ENCODE peak calls at places on chromosomes 4 and X, in seven cellular contexts. E, N, I, X, M, P and S are unnamed samples.

GRCh38 chr4:7240341-7240740 is 48.0 kb downstream of the SORCS2 start:
- DNase-seq in X (no peak), M (no peak), E (no peak), N (no peak), I (no peak), P (no peak), S (no peak)

GRCh38 chr4:113086172-113086695 is 36.8 kb downstream of the ANK2 start:
- DNase-seq in X (no peak), I (no peak), E (no peak), N (no peak), P (no peak), M (no peak), S (no peak)

GRCh38 chrX:120358687-120359086 is 3.2 kb upstream of the ATP1B4 start:
- DNase-seq in P (no peak), N (no peak), X (no peak), I (no peak), E (no peak), M (peak; percentile 88), S (no peak)

GRCh38 chr4:114558446-114559020 is 40.1 kb upstream of the UGT8 start:
- DNase-seq in X (no peak), I (no peak), M (no peak), N (no peak), P (no peak), E (no peak), S (no peak)

GRCh38 chrX:15985937-15986336 is 131.3 kb upstream of the AP1S2 start:
- DNase-seq in P (no peak), I (no peak), N (no peak), E (no peak), M (no peak), X (no peak), S (no peak)

GRCh38 chr4:600850-601515 is 24.4 kb upstream of the PDE6B start:
- DNase-seq in X (no peak), P (no peak), M (peak; percentile 54), I (no peak), N (no peak), E (no peak), S (no peak)

GRCh38 chr4:5399790-5400421 is 308.5 kb downstream of the EVC2 start:
- DNase-seq in X (no peak), I (no peak), E (no peak), P (peak; percentile 78), M (peak; percentile 59), N (no peak), S (no peak)

GRCh38 chr4:55554453-55555030 is 7.8 kb upstream of the CLOCK start:
- DNase-seq in M (peak; percentile 75), I (peak; percentile 46), X (no peak), P (no peak), E (peak; percentile 34), N (no peak), S (no peak)

GRCh38 chrX:150446995-150447394 is 83.9 kb downstream of the MAMLD1 start:
- DNase-seq in N (no peak), E (no peak), I (no peak), M (no peak), X (no peak), P (no peak), S (no peak)

GRCh38 chr4:165982934-165983333 is 109.9 kb downstream of the TLL1 start:
- DNase-seq in X (no peak), E (no peak), P (no peak), I (no peak), M (no peak), N (no peak), S (no peak)

GRCh38 chr4:123351713-123352112 is 44.9 kb upstream of the SPRY1 start:
- DNase-seq in I (no peak), X (peak; percentile 60), E (no peak), P (no peak), N (no peak), M (no peak), S (peak; percentile 15)

GRCh38 chr4:97153042-97153441 is 990.2 kb downstream of the STPG2 start:
- DNase-seq in M (no peak), I (no peak), X (no peak), N (no peak), E (no peak), P (no peak), S (no peak)

GRCh38 chr4:6106156-6106555 is 87.9 kb upstream of the C4orf50 start:
- DNase-seq in E (no peak), N (no peak), M (no peak), P (no peak), X (no peak), I (no peak), S (no peak)

GRCh38 chr4:79042079-79042674 is 102.9 kb upstream of the PAQR3 start:
- DNase-seq in P (no peak), I (no peak), M (peak; percentile 57), N (peak; percentile 31), X (no peak), E (no peak), S (no peak)

GRCh38 chr4:86587016-86587713 is 7.0 kb upstream of the PTPN13 start:
- DNase-seq in M (no peak), N (peak; percentile 52), I (no peak), E (no peak), P (no peak), X (no peak), S (no peak)

GRCh38 chr4:184255361-184255760 is 37.7 kb upstream of the ENPP6 start:
- DNase-seq in I (no peak), M (no peak), E (no peak), P (no peak), N (no peak), X (no peak), S (no peak)

GRCh38 chr4:147526272-147526654 is 45.4 kb downstream of the EDNRA start:
- DNase-seq in M (no peak), E (no peak), X (no peak), N (no peak), P (peak; percentile 74), I (no peak), S (no peak)

GRCh38 chr4:5678977-5679376 is 29.4 kb downstream of the EVC2 start:
- DNase-seq in E (no peak), M (peak; percentile 28), P (no peak), N (no peak), X (no peak), I (no peak), S (no peak)

GRCh38 chrX:20015945-20016617 is 25.2 kb upstream of the BCLAF3 start:
- DNase-seq in E (no peak), M (peak; percentile 28), I (no peak), N (no peak), X (no peak), P (no peak), S (no peak)

GRCh38 chrX:18985186-18985435 is 1.2 kb upstream of the PHKA2 start:
- DNase-seq in N (no peak), I (no peak), P (no peak), M (no peak), X (no peak), E (no peak), S (no peak)

GRCh38 chr4:153589703-153590595 is 94.1 kb upstream of the TLR2 start:
- DNase-seq in N (no peak), E (no peak), P (no peak), X (no peak), M (no peak), I (no peak), S (no peak)

GRCh38 chr4:181108237-181108636 is 1135.0 kb upstream of the TENM3 start:
- DNase-seq in N (no peak), M (no peak), X (no peak), P (peak; percentile 42), E (no peak), I (no peak), S (no peak)

GRCh38 chrX:9456250-9457074 is 8.4 kb upstream of the TBL1X start:
- DNase-seq in I (peak; percentile 87), M (no peak), E (peak; percentile 81), N (no peak), P (no peak), X (no peak), S (no peak)

GRCh38 chrX:153649178-153649914 is 2.3 kb downstream of the DUSP9 start:
- DNase-seq in E (peak; percentile 34), M (peak; percentile 37), X (peak; percentile 69), I (no peak), N (no peak), P (peak; percentile 86), S (no peak)

GRCh38 chrX:12979630-12980015 is 4.7 kb downstream of the TMSB4X start:
- DNase-seq in N (no peak), I (no peak), P (no peak), X (no peak), E (no peak), M (peak; percentile 12), S (no peak)

GRCh38 chr4:53315300-53315699 is 50.6 kb downstream of the SCFD2 start:
- DNase-seq in P (peak; percentile 44), X (no peak), I (no peak), E (no peak), M (no peak), N (no peak), S (no peak)

GRCh38 chrX:49101629-49101984 is 21.9 kb upstream of the WDR45 start:
- DNase-seq in E (no peak), P (peak; percentile 67), X (no peak), N (no peak), M (no peak), I (no peak), S (no peak)
- H3K4me3 ChIP-seq in E (peak overlapping the region; percentile 78), P (peak overlapping the region; percentile 82), X (peak overlapping the region; percentile 41), N (peak overlapping the region; percentile 42), M (peak overlapping the region; percentile 82), I (peak overlapping the region; percentile 82), S (peak overlapping the region; percentile 78)

GRCh38 chrX:102835504-102836146 is 101.4 kb upstream of the RAB40AL start:
- DNase-seq in I (peak; percentile 11), E (no peak), N (no peak), P (peak; percentile 76), M (peak; percentile 52), X (no peak), S (no peak)
- H3K4me3 ChIP-seq in I (no peak overlapping the region), E (no peak overlapping the region), N (no peak overlapping the region), P (no peak overlapping the region), M (no peak overlapping the region), X (no peak overlapping the region), S (no peak overlapping the region)

GRCh38 chr4:1730532-1731135 is 9.3 kb downstream of the TACC3 start:
- DNase-seq in M (no peak), E (no peak), X (no peak), I (no peak), P (no peak), N (no peak), S (no peak)

GRCh38 chr4:1726146-1726934 is 5.0 kb downstream of the TACC3 start:
- DNase-seq in E (peak; percentile 84), P (peak; percentile 98), I (peak; percentile 83), X (peak; percentile 98), M (peak; percentile 73), N (peak; percentile 89), S (peak; percentile 88)

GRCh38 chr4:1725521-1725920 is 4.2 kb downstream of the TACC3 start:
- DNase-seq in E (no peak), P (no peak), M (no peak), X (no peak), N (no peak), I (no peak), S (no peak)

GRCh38 chr4:1728061-1728980 is 7.0 kb downstream of the TACC3 start:
- DNase-seq in M (no peak), I (no peak), E (no peak), P (no peak), N (no peak), X (no peak), S (no peak)

GRCh38 chr4:1727117-1728031 is 6.1 kb downstream of the TACC3 start:
- DNase-seq in I (no peak), X (no peak), M (peak; percentile 69), E (no peak), N (no peak), P (no peak), S (peak; percentile 39)
- H3K4me3 ChIP-seq in I (no peak overlapping the region), X (no peak overlapping the region), M (no peak overlapping the region), E (no peak overlapping the region), N (no peak overlapping the region), P (no peak overlapping the region), S (peak overlapping the region; percentile 5)

GRCh38 chr4:80462537-80463207 is 127.1 kb downstream of the CFAP299 start:
- DNase-seq in P (no peak), M (peak; percentile 40), X (no peak), N (no peak), E (peak; percentile 15), I (peak; percentile 21), S (no peak)
- H3K4me3 ChIP-seq in P (no peak overlapping the region), M (peak overlapping the region; percentile 63), X (no peak overlapping the region), N (no peak overlapping the region), E (peak overlapping the region; percentile 49), I (peak overlapping the region; percentile 50), S (no peak overlapping the region)